ENCODE peak calls at places on chromosomes 12 and 14, in eight cellular contexts. One of them, this sample, is unnamed.

GRCh38 chr12:116472193-116472592 is 87.0 kb upstream of the MAP1LC3B2 start:
- DNase-seq in dermis microvascular lymphatic vessel endothelial cell: no peak
- DNase-seq in T1000: no peak
- DNase-seq in NT2/D1: no peak
- DNase-seq in stimulated activated CD4-positive, alpha-beta T cell treated with anti-CD3 and anti-CD28 coated beads, Interleukin-1b, Interleukin-23, amount 100 ng/mL, for 48 hours: no peak
- DNase-seq in bronchial epithelial cell: no peak
- DNase-seq in stimulated activated CD8-positive, alpha-beta memory T cell treated with anti-CD3 and anti-CD28 coated beads, Interleukin-4, amount 100 ng/mL, for 1 hour: no peak
- DNase-seq in HTR-8/SVneo: no peak
- DNase-seq in this sample: no peak

GRCh38 chr14:73008501-73008900 is 18.4 kb downstream of the ZFYVE1 start:
- DNase-seq in HTR-8/SVneo: no peak
- DNase-seq in NT2/D1: no peak
- DNase-seq in stimulated activated CD4-positive, alpha-beta T cell treated with anti-CD3 and anti-CD28 coated beads, Interleukin-1b, Interleukin-23, amount 100 ng/mL, for 48 hours: no peak
- DNase-seq in stimulated activated CD8-positive, alpha-beta memory T cell treated with anti-CD3 and anti-CD28 coated beads, Interleukin-4, amount 100 ng/mL, for 1 hour: no peak
- DNase-seq in T1000: no peak
- DNase-seq in bronchial epithelial cell: no peak
- DNase-seq in dermis microvascular lymphatic vessel endothelial cell: no peak
- DNase-seq in this sample: no peak

GRCh38 chr12:122830517-122831214 is 4.6 kb upstream of the HIP1R start:
- DNase-seq in stimulated activated CD8-positive, alpha-beta memory T cell treated with anti-CD3 and anti-CD28 coated beads, Interleukin-4, amount 100 ng/mL, for 1 hour: no peak
- DNase-seq in dermis microvascular lymphatic vessel endothelial cell: no peak
- DNase-seq in NT2/D1: no peak
- DNase-seq in bronchial epithelial cell: peak; percentile 97
- DNase-seq in HTR-8/SVneo: no peak
- DNase-seq in T1000: no peak
- DNase-seq in stimulated activated CD4-positive, alpha-beta T cell treated with anti-CD3 and anti-CD28 coated beads, Interleukin-1b, Interleukin-23, amount 100 ng/mL, for 48 hours: no peak
- DNase-seq in this sample: no peak

GRCh38 chr14:78157855-78158436 is 12.2 kb upstream of the NRXN3 start:
- DNase-seq in T1000: no peak
- DNase-seq in bronchial epithelial cell: peak; percentile 31
- DNase-seq in NT2/D1: no peak
- DNase-seq in stimulated activated CD8-positive, alpha-beta memory T cell treated with anti-CD3 and anti-CD28 coated beads, Interleukin-4, amount 100 ng/mL, for 1 hour: no peak
- DNase-seq in HTR-8/SVneo: peak; percentile 24
- DNase-seq in stimulated activated CD4-positive, alpha-beta T cell treated with anti-CD3 and anti-CD28 coated beads, Interleukin-1b, Interleukin-23, amount 100 ng/mL, for 48 hours: no peak
- DNase-seq in dermis microvascular lymphatic vessel endothelial cell: no peak
- DNase-seq in this sample: no peak

GRCh38 chr12:41486718-41487117 is 298.6 kb downstream of the PDZRN4 start:
- DNase-seq in HTR-8/SVneo: no peak
- DNase-seq in dermis microvascular lymphatic vessel endothelial cell: no peak
- DNase-seq in stimulated activated CD8-positive, alpha-beta memory T cell treated with anti-CD3 and anti-CD28 coated beads, Interleukin-4, amount 100 ng/mL, for 1 hour: no peak
- DNase-seq in bronchial epithelial cell: no peak
- DNase-seq in stimulated activated CD4-positive, alpha-beta T cell treated with anti-CD3 and anti-CD28 coated beads, Interleukin-1b, Interleukin-23, amount 100 ng/mL, for 48 hours: no peak
- DNase-seq in T1000: peak; percentile 89
- DNase-seq in NT2/D1: peak; percentile 6
- DNase-seq in this sample: no peak

GRCh38 chr12:104902125-104902524 is 56.0 kb downstream of the SLC41A2 start:
- DNase-seq in dermis microvascular lymphatic vessel endothelial cell: no peak
- DNase-seq in stimulated activated CD8-positive, alpha-beta memory T cell treated with anti-CD3 and anti-CD28 coated beads, Interleukin-4, amount 100 ng/mL, for 1 hour: no peak
- DNase-seq in NT2/D1: no peak
- DNase-seq in HTR-8/SVneo: no peak
- DNase-seq in stimulated activated CD4-positive, alpha-beta T cell treated with anti-CD3 and anti-CD28 coated beads, Interleukin-1b, Interleukin-23, amount 100 ng/mL, for 48 hours: no peak
- DNase-seq in bronchial epithelial cell: no peak
- DNase-seq in T1000: no peak
- DNase-seq in this sample: no peak

GRCh38 chr12:101823891-101824290 is 6.9 kb downstream of the GNPTAB start:
- DNase-seq in NT2/D1: peak; percentile 46
- DNase-seq in stimulated activated CD8-positive, alpha-beta memory T cell treated with anti-CD3 and anti-CD28 coated beads, Interleukin-4, amount 100 ng/mL, for 1 hour: peak; percentile 42
- DNase-seq in dermis microvascular lymphatic vessel endothelial cell: no peak
- DNase-seq in stimulated activated CD4-positive, alpha-beta T cell treated with anti-CD3 and anti-CD28 coated beads, Interleukin-1b, Interleukin-23, amount 100 ng/mL, for 48 hours: peak; percentile 74
- DNase-seq in bronchial epithelial cell: peak; percentile 22
- DNase-seq in HTR-8/SVneo: peak; percentile 41
- DNase-seq in T1000: no peak
- DNase-seq in this sample: no peak

GRCh38 chr14:104927432-104927816 is 2.7 kb downstream of the PLD4 start:
- DNase-seq in T1000: no peak
- DNase-seq in stimulated activated CD8-positive, alpha-beta memory T cell treated with anti-CD3 and anti-CD28 coated beads, Interleukin-4, amount 100 ng/mL, for 1 hour: no peak
- DNase-seq in dermis microvascular lymphatic vessel endothelial cell: no peak
- DNase-seq in NT2/D1: no peak
- DNase-seq in bronchial epithelial cell: no peak
- DNase-seq in stimulated activated CD4-positive, alpha-beta T cell treated with anti-CD3 and anti-CD28 coated beads, Interleukin-1b, Interleukin-23, amount 100 ng/mL, for 48 hours: no peak
- DNase-seq in HTR-8/SVneo: no peak
- DNase-seq in this sample: no peak

GRCh38 chr12:132593938-132594358 is 16.4 kb downstream of the LRCOL1 start:
- DNase-seq in NT2/D1: peak; percentile 66
- DNase-seq in stimulated activated CD8-positive, alpha-beta memory T cell treated with anti-CD3 and anti-CD28 coated beads, Interleukin-4, amount 100 ng/mL, for 1 hour: no peak
- DNase-seq in T1000: peak; percentile 76
- DNase-seq in HTR-8/SVneo: peak; percentile 93
- DNase-seq in bronchial epithelial cell: peak; percentile 86
- DNase-seq in dermis microvascular lymphatic vessel endothelial cell: peak; percentile 96
- DNase-seq in stimulated activated CD4-positive, alpha-beta T cell treated with anti-CD3 and anti-CD28 coated beads, Interleukin-1b, Interleukin-23, amount 100 ng/mL, for 48 hours: peak; percentile 44
- DNase-seq in this sample: peak; percentile 34

GRCh38 chr12:46523863-46524770 is 151.5 kb upstream of the SLC38A2 start:
- DNase-seq in T1000: peak; percentile 70
- DNase-seq in NT2/D1: no peak
- DNase-seq in stimulated activated CD8-positive, alpha-beta memory T cell treated with anti-CD3 and anti-CD28 coated beads, Interleukin-4, amount 100 ng/mL, for 1 hour: no peak
- DNase-seq in bronchial epithelial cell: peak; percentile 100
- DNase-seq in stimulated activated CD4-positive, alpha-beta T cell treated with anti-CD3 and anti-CD28 coated beads, Interleukin-1b, Interleukin-23, amount 100 ng/mL, for 48 hours: peak; percentile 67
- DNase-seq in dermis microvascular lymphatic vessel endothelial cell: no peak
- DNase-seq in HTR-8/SVneo: peak; percentile 61
- DNase-seq in this sample: peak; percentile 5

GRCh38 chr14:89186850-89187376 is 230.1 kb downstream of the FOXN3 start:
- DNase-seq in stimulated activated CD8-positive, alpha-beta memory T cell treated with anti-CD3 and anti-CD28 coated beads, Interleukin-4, amount 100 ng/mL, for 1 hour: no peak
- DNase-seq in T1000: no peak
- DNase-seq in HTR-8/SVneo: no peak
- DNase-seq in bronchial epithelial cell: peak; percentile 4
- DNase-seq in NT2/D1: no peak
- DNase-seq in dermis microvascular lymphatic vessel endothelial cell: no peak
- DNase-seq in stimulated activated CD4-positive, alpha-beta T cell treated with anti-CD3 and anti-CD28 coated beads, Interleukin-1b, Interleukin-23, amount 100 ng/mL, for 48 hours: no peak
- DNase-seq in this sample: no peak

GRCh38 chr14:71060795-71061455 is 153.7 kb downstream of the PCNX1 start:
- DNase-seq in T1000: no peak
- DNase-seq in HTR-8/SVneo: no peak
- DNase-seq in stimulated activated CD8-positive, alpha-beta memory T cell treated with anti-CD3 and anti-CD28 coated beads, Interleukin-4, amount 100 ng/mL, for 1 hour: no peak
- DNase-seq in NT2/D1: no peak
- DNase-seq in bronchial epithelial cell: no peak
- DNase-seq in dermis microvascular lymphatic vessel endothelial cell: no peak
- DNase-seq in stimulated activated CD4-positive, alpha-beta T cell treated with anti-CD3 and anti-CD28 coated beads, Interleukin-1b, Interleukin-23, amount 100 ng/mL, for 48 hours: no peak
- DNase-seq in this sample: no peak

GRCh38 chr12:68508536-68509050 is 102.1 kb upstream of the RAP1B start:
- DNase-seq in HTR-8/SVneo: no peak
- DNase-seq in T1000: no peak
- DNase-seq in stimulated activated CD4-positive, alpha-beta T cell treated with anti-CD3 and anti-CD28 coated beads, Interleukin-1b, Interleukin-23, amount 100 ng/mL, for 48 hours: no peak
- DNase-seq in NT2/D1: no peak
- DNase-seq in dermis microvascular lymphatic vessel endothelial cell: no peak
- DNase-seq in stimulated activated CD8-positive, alpha-beta memory T cell treated with anti-CD3 and anti-CD28 coated beads, Interleukin-4, amount 100 ng/mL, for 1 hour: no peak
- DNase-seq in bronchial epithelial cell: no peak
- DNase-seq in this sample: no peak

GRCh38 chr12:26286186-26286585 is 90.8 kb downstream of the SSPN start:
- DNase-seq in dermis microvascular lymphatic vessel endothelial cell: no peak
- DNase-seq in stimulated activated CD8-positive, alpha-beta memory T cell treated with anti-CD3 and anti-CD28 coated beads, Interleukin-4, amount 100 ng/mL, for 1 hour: no peak
- DNase-seq in stimulated activated CD4-positive, alpha-beta T cell treated with anti-CD3 and anti-CD28 coated beads, Interleukin-1b, Interleukin-23, amount 100 ng/mL, for 48 hours: no peak
- DNase-seq in T1000: no peak
- DNase-seq in HTR-8/SVneo: no peak
- DNase-seq in NT2/D1: no peak
- DNase-seq in bronchial epithelial cell: no peak
- DNase-seq in this sample: no peak

GRCh38 chr12:63052696-63053095 is 98.3 kb downstream of the AVPR1A start:
- DNase-seq in NT2/D1: no peak
- DNase-seq in T1000: no peak
- DNase-seq in HTR-8/SVneo: no peak
- DNase-seq in stimulated activated CD8-positive, alpha-beta memory T cell treated with anti-CD3 and anti-CD28 coated beads, Interleukin-4, amount 100 ng/mL, for 1 hour: no peak
- DNase-seq in dermis microvascular lymphatic vessel endothelial cell: no peak
- DNase-seq in stimulated activated CD4-positive, alpha-beta T cell treated with anti-CD3 and anti-CD28 coated beads, Interleukin-1b, Interleukin-23, amount 100 ng/mL, for 48 hours: no peak
- DNase-seq in bronchial epithelial cell: no peak
- DNase-seq in this sample: no peak

GRCh38 chr14:27040552-27040951 is 442.7 kb upstream of the NOVA1 start:
- DNase-seq in NT2/D1: no peak
- DNase-seq in stimulated activated CD8-positive, alpha-beta memory T cell treated with anti-CD3 and anti-CD28 coated beads, Interleukin-4, amount 100 ng/mL, for 1 hour: no peak
- DNase-seq in T1000: no peak
- DNase-seq in bronchial epithelial cell: peak; percentile 21
- DNase-seq in HTR-8/SVneo: peak; percentile 32
- DNase-seq in dermis microvascular lymphatic vessel endothelial cell: no peak
- DNase-seq in stimulated activated CD4-positive, alpha-beta T cell treated with anti-CD3 and anti-CD28 coated beads, Interleukin-1b, Interleukin-23, amount 100 ng/mL, for 48 hours: no peak
- DNase-seq in this sample: no peak

GRCh38 chr14:38330262-38330661 is 74.4 kb upstream of the CLEC14A start:
- DNase-seq in stimulated activated CD4-positive, alpha-beta T cell treated with anti-CD3 and anti-CD28 coated beads, Interleukin-1b, Interleukin-23, amount 100 ng/mL, for 48 hours: no peak
- DNase-seq in bronchial epithelial cell: no peak
- DNase-seq in T1000: no peak
- DNase-seq in HTR-8/SVneo: no peak
- DNase-seq in dermis microvascular lymphatic vessel endothelial cell: no peak
- DNase-seq in NT2/D1: no peak
- DNase-seq in stimulated activated CD8-positive, alpha-beta memory T cell treated with anti-CD3 and anti-CD28 coated beads, Interleukin-4, amount 100 ng/mL, for 1 hour: no peak
- DNase-seq in this sample: no peak

GRCh38 chr12:112998997-112999767 is 20.9 kb downstream of the OAS2 start:
- DNase-seq in stimulated activated CD4-positive, alpha-beta T cell treated with anti-CD3 and anti-CD28 coated beads, Interleukin-1b, Interleukin-23, amount 100 ng/mL, for 48 hours: no peak
- DNase-seq in HTR-8/SVneo: no peak
- DNase-seq in T1000: no peak
- DNase-seq in bronchial epithelial cell: no peak
- DNase-seq in dermis microvascular lymphatic vessel endothelial cell: no peak
- DNase-seq in NT2/D1: no peak
- DNase-seq in stimulated activated CD8-positive, alpha-beta memory T cell treated with anti-CD3 and anti-CD28 coated beads, Interleukin-4, amount 100 ng/mL, for 1 hour: no peak
- DNase-seq in this sample: no peak

GRCh38 chr12:3130053-3130805 is 53.0 kb downstream of the TSPAN9 start:
- DNase-seq in NT2/D1: no peak
- DNase-seq in HTR-8/SVneo: no peak
- DNase-seq in T1000: no peak
- DNase-seq in stimulated activated CD4-positive, alpha-beta T cell treated with anti-CD3 and anti-CD28 coated beads, Interleukin-1b, Interleukin-23, amount 100 ng/mL, for 48 hours: no peak
- DNase-seq in dermis microvascular lymphatic vessel endothelial cell: no peak
- DNase-seq in bronchial epithelial cell: peak; percentile 26
- DNase-seq in stimulated activated CD8-positive, alpha-beta memory T cell treated with anti-CD3 and anti-CD28 coated beads, Interleukin-4, amount 100 ng/mL, for 1 hour: no peak
- DNase-seq in this sample: no peak

GRCh38 chr12:75658826-75659823 is 147.7 kb upstream of the KRR1 start:
- DNase-seq in dermis microvascular lymphatic vessel endothelial cell: peak; percentile 64
- DNase-seq in bronchial epithelial cell: peak; percentile 90
- DNase-seq in stimulated activated CD8-positive, alpha-beta memory T cell treated with anti-CD3 and anti-CD28 coated beads, Interleukin-4, amount 100 ng/mL, for 1 hour: no peak
- DNase-seq in stimulated activated CD4-positive, alpha-beta T cell treated with anti-CD3 and anti-CD28 coated beads, Interleukin-1b, Interleukin-23, amount 100 ng/mL, for 48 hours: peak; percentile 26
- DNase-seq in NT2/D1: no peak
- DNase-seq in HTR-8/SVneo: peak; percentile 21
- DNase-seq in T1000: peak; percentile 15
- DNase-seq in this sample: no peak

GRCh38 chr12:121953695-121954094 is 35.3 kb downstream of the CFAP251 start:
- DNase-seq in HTR-8/SVneo: no peak
- DNase-seq in stimulated activated CD8-positive, alpha-beta memory T cell treated with anti-CD3 and anti-CD28 coated beads, Interleukin-4, amount 100 ng/mL, for 1 hour: no peak
- DNase-seq in T1000: no peak
- DNase-seq in dermis microvascular lymphatic vessel endothelial cell: no peak
- DNase-seq in stimulated activated CD4-positive, alpha-beta T cell treated with anti-CD3 and anti-CD28 coated beads, Interleukin-1b, Interleukin-23, amount 100 ng/mL, for 48 hours: no peak
- DNase-seq in bronchial epithelial cell: peak; percentile 44
- DNase-seq in NT2/D1: no peak
- DNase-seq in this sample: no peak

GRCh38 chr12:4908694-4909396 is 860 bp upstream of the KCNA1 start:
- DNase-seq in bronchial epithelial cell: no peak
- DNase-seq in NT2/D1: peak; percentile 99
- DNase-seq in T1000: no peak
- DNase-seq in stimulated activated CD8-positive, alpha-beta memory T cell treated with anti-CD3 and anti-CD28 coated beads, Interleukin-4, amount 100 ng/mL, for 1 hour: no peak
- DNase-seq in stimulated activated CD4-positive, alpha-beta T cell treated with anti-CD3 and anti-CD28 coated beads, Interleukin-1b, Interleukin-23, amount 100 ng/mL, for 48 hours: no peak
- DNase-seq in HTR-8/SVneo: no peak
- DNase-seq in dermis microvascular lymphatic vessel endothelial cell: no peak
- DNase-seq in this sample: no peak